ENCODE peak calls at places on chromosomes 1 and 21, in five cellular contexts. M is testis, V is tibial nerve, L is IMR-90, O is GM12891. W is an unnamed sample.

GRCh38 chr1:1419812-1420653 is 1.0 kb downstream of the ANKRD65 start:
- DNase-seq in L (no peak), V (no peak), M (no peak), O (peak), W (no peak)

GRCh38 chr1:168842916-168843315 is 113.9 kb upstream of the DPT start:
- DNase-seq in V (no peak), M (no peak), O (no peak), L (no peak), W (no peak)

GRCh38 chr1:29237906-29238600 is 1.7 kb downstream of the PTPRU start:
- DNase-seq in V (peak), L (no peak), O (no peak), M (peak), W (peak)

GRCh38 chr21:40901690-40902089 is 54.7 kb upstream of the DSCAM start:
- DNase-seq in O (no peak), V (no peak), L (no peak), M (no peak), W (no peak)

GRCh38 chr1:909861-910310 is 13.8 kb upstream of the SAMD11 start:
- DNase-seq in M (peak), V (peak), L (no peak), O (no peak), W (no peak)

GRCh38 chr1:33055210-33055991 is 18.7 kb upstream of the AK2 start:
- DNase-seq in V (no peak), L (peak), M (peak), O (peak), W (peak)

GRCh38 chr1:221435510-221435909 is 306.4 kb downstream of the DUSP10 start:
- DNase-seq in L (peak), O (peak), M (no peak), V (no peak), W (peak)

GRCh38 chr1:19219451-19219850 is 9.4 kb upstream of the UBR4 start:
- DNase-seq in V (no peak), M (no peak), L (no peak), O (no peak), W (no peak)

GRCh38 chr1:56968878-56969495 is 3.2 kb upstream of the C8B start:
- DNase-seq in O (no peak), L (no peak), M (no peak), V (no peak), W (no peak)

GRCh38 chr21:36245649-36246048 is 74.3 kb upstream of the MORC3 start:
- DNase-seq in V (no peak), L (no peak), O (no peak), M (no peak), W (no peak)

GRCh38 chr1:54180666-54181360 is 19.0 kb downstream of the CYB5RL start:
- DNase-seq in L (no peak), O (no peak), M (no peak), V (no peak), W (no peak)

GRCh38 chr1:228940931-228941330 is 205.7 kb downstream of the RHOU start:
- DNase-seq in O (no peak), V (no peak), L (no peak), M (no peak), W (no peak)

GRCh38 chr1:235295902-235296350 is 32.1 kb downstream of the ARID4B start:
- DNase-seq in L (peak), O (no peak), M (no peak), V (no peak), W (no peak)

GRCh38 chr1:35573198-35573775 is at the start of gene TFAP2E:
- DNase-seq in O (no peak), L (no peak), M (peak), V (no peak), W (no peak)

GRCh38 chr1:53366901-53367502 is 39.1 kb upstream of the LRP8 start:
- DNase-seq in V (no peak), O (no peak), M (peak), L (no peak), W (no peak)

GRCh38 chr1:26476958-26477357 is 4.7 kb downstream of the HMGN2 start:
- DNase-seq in O (no peak), M (no peak), V (no peak), L (no peak), W (no peak)
- TF ChIP-seq POLR2A in O (no peak), M (no peak), V (no peak), L (no peak), W (no peak)

DNA sequence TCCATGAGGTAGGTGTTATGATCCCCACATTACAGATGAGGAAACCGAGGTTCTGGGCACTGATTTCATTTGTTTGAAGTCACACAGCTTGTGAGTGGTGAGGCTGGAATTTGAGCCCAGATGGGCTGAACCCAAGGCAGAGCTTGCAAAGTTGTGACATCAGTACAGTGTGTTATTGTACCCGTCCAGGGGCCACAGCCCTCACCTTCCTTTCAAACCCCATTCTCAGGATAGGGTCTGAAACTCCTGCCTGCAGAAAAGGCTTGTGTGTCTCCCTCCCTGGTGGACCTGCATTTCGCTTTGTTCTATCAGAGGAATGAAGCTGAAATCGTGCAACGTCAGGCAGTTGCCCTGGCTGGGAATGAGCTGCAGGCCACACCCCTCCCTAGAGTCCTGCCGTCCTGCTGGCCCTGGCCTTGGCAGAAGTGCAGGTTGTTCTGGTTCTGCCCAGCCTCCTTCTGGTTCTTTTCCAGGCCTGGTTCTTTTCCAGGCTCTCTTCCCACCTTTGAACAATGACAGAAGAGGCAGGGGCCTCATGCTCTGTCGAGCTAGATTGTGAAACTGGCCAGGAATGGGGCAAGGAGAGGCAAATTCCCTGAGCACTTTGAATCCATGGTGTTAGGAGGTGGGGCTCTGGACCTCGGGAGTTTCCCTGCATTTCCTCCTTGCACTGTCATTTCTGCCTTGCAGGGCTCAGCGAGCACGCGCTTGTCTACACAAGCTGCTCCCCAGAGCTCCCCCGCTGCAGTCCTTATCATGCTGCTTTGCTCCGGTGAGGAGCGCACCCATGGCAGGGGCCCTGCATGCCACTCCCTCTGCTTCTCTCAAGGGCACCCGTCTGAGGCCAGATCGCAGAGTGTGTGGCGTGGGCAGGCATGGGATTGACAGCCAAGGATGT is 8.2 kb upstream of the MYOM3 start:
- DNase-seq in L (peak), M (peak), O (no peak), V (no peak), W (no peak)
- TF ChIP-seq POLR2A in L (no peak), M (no peak), O (no peak), V (no peak), W (no peak)

GRCh38 chr1:182143825-182144661 is 82.5 kb upstream of the ZNF648 start:
- DNase-seq in O (no peak), V (peak), L (peak), M (peak), W (peak)
- TF ChIP-seq POLR2A in O (no peak), V (peak), L (no peak), M (no peak), W (peak)

GRCh38 chr1:81231729-81232038 is 569.0 kb upstream of the ADGRL2 start:
- DNase-seq in L (peak), O (no peak), M (no peak), V (no peak), W (no peak)

GRCh38 chr1:81233591-81233990 is 567.1 kb upstream of the ADGRL2 start:
- DNase-seq in L (no peak), V (no peak), M (no peak), O (no peak), W (no peak)

GRCh38 chr1:81230983-81231728 is 569.6 kb upstream of the ADGRL2 start:
- DNase-seq in O (no peak), L (peak), V (no peak), M (no peak), W (no peak)

GRCh38 chr1:81232505-81232904 is 568.2 kb upstream of the ADGRL2 start:
- DNase-seq in O (no peak), M (no peak), V (no peak), L (no peak), W (no peak)

GRCh38 chr1:81234237-81234636 is 566.5 kb upstream of the ADGRL2 start:
- DNase-seq in O (no peak), V (no peak), M (no peak), L (no peak), W (no peak)
- TF ChIP-seq POLR2A in O (no peak), V (no peak), M (no peak), L (no peak), W (no peak)

GRCh38 chr1:111938536-111938935 is 50.9 kb downstream of the KCND3 start:
- DNase-seq in M (no peak), L (no peak), O (no peak), V (no peak), W (no peak)
- TF ChIP-seq POLR2A in M (no peak), L (no peak), O (no peak), V (no peak), W (no peak)

DNA sequence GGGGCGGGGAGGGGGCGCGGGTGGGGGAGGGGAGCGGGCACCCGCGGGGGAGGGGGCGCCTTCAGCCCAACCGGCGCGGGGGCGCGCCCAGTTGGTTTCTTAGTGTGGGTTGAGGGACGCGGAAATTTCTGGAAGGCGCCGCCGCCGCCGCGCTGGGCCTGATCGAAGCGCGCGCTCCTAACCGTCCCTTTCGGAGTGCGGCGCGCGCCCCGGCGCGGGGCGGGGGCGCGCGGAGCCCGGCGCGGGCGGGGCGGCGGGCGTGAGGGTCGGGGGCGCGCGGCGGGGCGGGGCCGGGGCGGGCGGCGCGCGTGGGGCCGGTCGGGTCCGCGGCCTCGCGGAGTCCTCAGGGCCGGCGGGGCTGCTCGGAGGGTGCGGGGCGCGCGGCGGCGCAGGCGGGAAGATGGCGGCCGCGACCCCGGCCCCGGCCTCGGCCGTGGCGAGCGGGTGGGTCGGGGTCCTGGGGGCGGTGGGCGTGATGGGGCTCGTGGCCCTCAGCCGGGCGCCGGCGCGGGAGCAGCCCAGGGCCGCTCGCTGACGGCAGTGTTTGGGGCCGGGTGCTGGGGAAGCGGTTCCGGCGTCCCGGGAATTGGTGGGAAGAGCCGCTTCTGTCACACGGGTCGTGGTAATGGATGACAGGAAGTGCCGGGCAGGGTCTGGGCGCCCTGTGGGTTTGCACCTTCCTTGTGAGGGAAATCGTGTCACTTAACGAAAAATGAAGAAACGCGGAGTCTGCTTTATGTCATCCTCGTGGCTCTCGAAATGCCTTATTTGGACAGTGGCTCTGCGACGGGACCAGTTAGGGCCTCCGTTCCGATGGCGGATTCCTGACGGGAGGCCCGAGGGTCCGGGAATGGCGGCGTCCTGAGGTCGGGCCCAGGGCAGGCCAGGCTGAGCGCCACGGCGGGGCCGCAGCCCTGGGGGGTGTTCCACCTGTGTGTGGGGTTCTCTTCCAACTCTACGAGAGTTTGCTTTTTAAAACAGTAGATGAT is 764 bp downstream of the PKNOX1 start:
- DNase-seq in V (peak), L (peak), M (peak), O (peak), W (peak)
- TF ChIP-seq POLR2A in V (peak), L (peak), M (no peak), O (no peak), W (no peak)

GRCh38 chr1:116336250-116336649 is 36.8 kb upstream of the ATP1A1 start:
- DNase-seq in L (no peak), M (no peak), O (no peak), V (no peak), W (no peak)
- TF ChIP-seq POLR2A in L (no peak), M (no peak), O (no peak), V (no peak), W (no peak)